ENCODE peak calls at places on chromosomes 11 and 22, in nine cellular contexts. O is IMR-90, N is colonic mucosa, D is Panc1, A is adrenal gland, U is transverse colon, S is cardiac muscle cell, Q is fibroblast of lung, B is neuronal stem cell. R is an unnamed sample. For H3K4me1 and H3K36me3, the result is how much of the 10 kb centered on the place peaks cover.

GRCh38 chr11:129546266-129546665 is 170.6 kb downstream of the BARX2 start:
- DNase-seq in O (no peak), N (no peak), D (no peak), A (no peak), U (no peak), S (no peak), Q (no peak), B (no peak), R (no peak)

GRCh38 chr11:9906043-9906791 is 242.3 kb downstream of the SWAP70 start:
- DNase-seq in O (peak), N (no peak), D (peak), A (no peak), U (no peak), S (no peak), Q (peak), B (no peak), R (no peak)

GRCh38 chr22:26320469-26320868 is 108.6 kb upstream of the ASPHD2 start:
- DNase-seq in O (no peak), N (no peak), D (no peak), A (no peak), U (no peak), S (no peak), Q (no peak), B (no peak), R (no peak)

GRCh38 chr11:112219476-112220232 is 6.6 kb upstream of the PTS start:
- DNase-seq in O (peak), N (peak), D (peak), A (peak), U (peak), S (peak), Q (peak), B (peak), R (peak)

GRCh38 chr22:49111085-49111484 is 716.6 kb downstream of the BRD1 start:
- DNase-seq in O (no peak), N (no peak), D (no peak), A (no peak), U (no peak), S (no peak), Q (no peak), B (no peak), R (no peak)

GRCh38 chr11:94776351-94777321 is 8.5 kb downstream of the AMOTL1 start:
- DNase-seq in O (peak), N (no peak), D (no peak), A (peak), U (no peak), S (no peak), Q (peak), B (no peak), R (no peak)

GRCh38 chr11:92180664-92181251 is 43.9 kb upstream of the FAT3 start:
- DNase-seq in O (peak), N (no peak), D (no peak), A (no peak), U (no peak), S (no peak), Q (peak), B (no peak), R (no peak)

GRCh38 chr11:99554232-99554903 is 533.6 kb downstream of the CNTN5 start:
- DNase-seq in O (no peak), N (no peak), D (no peak), A (no peak), U (no peak), S (no peak), Q (no peak), B (no peak), R (no peak)

GRCh38 chr22:49638788-49639187 is 188.9 kb downstream of the BRD1 start:
- DNase-seq in O (no peak), N (no peak), D (no peak), A (peak), U (no peak), S (no peak), Q (peak), B (no peak), R (no peak)

GRCh38 chr11:112382561-112382960 is 121.9 kb upstream of the PLET1 start:
- DNase-seq in O (no peak), N (no peak), D (no peak), A (no peak), U (no peak), S (no peak), Q (no peak), B (no peak), R (no peak)

GRCh38 chr22:44419429-44419828 is 78.6 kb downstream of the RTL6 start:
- DNase-seq in O (peak), N (no peak), D (no peak), A (no peak), U (no peak), S (no peak), Q (peak), B (no peak), R (no peak)

GRCh38 chr11:113684558-113684957 is 21.6 kb downstream of the TMPRSS5 start:
- DNase-seq in O (no peak), N (no peak), D (no peak), A (no peak), U (no peak), S (no peak), Q (no peak), B (no peak), R (no peak)

GRCh38 chr11:113681711-113682410 is 24.2 kb downstream of the TMPRSS5 start:
- DNase-seq in O (no peak), N (no peak), D (no peak), A (no peak), U (no peak), S (no peak), Q (peak), B (no peak), R (peak)

GRCh38 chr11:113677648-113678047 is 28.5 kb downstream of the TMPRSS5 start:
- DNase-seq in O (no peak), N (no peak), D (no peak), A (no peak), U (no peak), S (no peak), Q (no peak), B (no peak), R (no peak)

GRCh38 chr11:113683481-113684046 is 22.5 kb downstream of the TMPRSS5 start:
- DNase-seq in O (no peak), N (no peak), D (no peak), A (no peak), U (no peak), S (no peak), Q (no peak), B (no peak), R (peak)

DNA sequence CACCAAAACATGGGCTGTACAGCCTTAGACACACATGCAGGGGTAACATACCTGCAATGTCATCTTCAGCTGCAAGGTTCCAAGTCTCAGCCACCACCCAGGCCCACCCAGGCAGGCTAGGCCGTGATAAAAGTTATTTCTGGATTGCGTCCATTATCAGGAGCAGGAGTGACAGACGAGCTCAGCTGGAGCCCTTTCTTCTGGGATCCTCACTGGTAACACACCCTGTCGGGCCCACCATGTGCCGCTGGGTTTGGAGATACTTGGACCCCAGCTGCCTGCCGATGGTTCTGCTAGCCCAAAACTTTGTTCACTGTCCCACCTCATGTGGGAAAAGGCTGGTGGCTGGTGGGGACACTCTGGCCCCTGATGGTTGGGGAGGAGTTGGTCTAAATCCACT is 24.8 kb downstream of the TMPRSS5 start:
- DNase-seq in O (no peak), N (no peak), D (no peak), A (no peak), U (no peak), S (no peak), Q (no peak), B (no peak), R (peak)
- H3K4me1 ChIP-seq in O (under half), N (under half), D (under half), A (under half), U (under half), S (under half), Q (under half), B (under half), R (under half)

GRCh38 chr11:45942381-45942780 is 19.9 kb downstream of the LARGE2 start:
- DNase-seq in O (no peak), N (no peak), D (no peak), A (no peak), U (no peak), S (no peak), Q (no peak), B (no peak), R (no peak)

GRCh38 chr11:45941285-45941684 is 18.8 kb downstream of the LARGE2 start:
- DNase-seq in O (no peak), N (no peak), D (no peak), A (no peak), U (no peak), S (no peak), Q (no peak), B (no peak), R (no peak)

GRCh38 chr11:45937916-45938315 is 15.5 kb downstream of the LARGE2 start:
- DNase-seq in O (no peak), N (no peak), D (no peak), A (no peak), U (no peak), S (no peak), Q (no peak), B (no peak), R (no peak)

GRCh38 chr11:45936655-45937054 is 14.2 kb downstream of the LARGE2 start:
- DNase-seq in O (no peak), N (no peak), D (no peak), A (no peak), U (no peak), S (no peak), Q (no peak), B (no peak), R (no peak)

GRCh38 chr11:45939836-45940235 is 17.4 kb downstream of the LARGE2 start:
- DNase-seq in O (peak), N (no peak), D (no peak), A (no peak), U (no peak), S (no peak), Q (no peak), B (no peak), R (no peak)
- H3K36me3 ChIP-seq in O (under half), N (under half), D (under half), A (under half), U (under half), S (under half), Q (under half), B (under half), R (under half)

DNA sequence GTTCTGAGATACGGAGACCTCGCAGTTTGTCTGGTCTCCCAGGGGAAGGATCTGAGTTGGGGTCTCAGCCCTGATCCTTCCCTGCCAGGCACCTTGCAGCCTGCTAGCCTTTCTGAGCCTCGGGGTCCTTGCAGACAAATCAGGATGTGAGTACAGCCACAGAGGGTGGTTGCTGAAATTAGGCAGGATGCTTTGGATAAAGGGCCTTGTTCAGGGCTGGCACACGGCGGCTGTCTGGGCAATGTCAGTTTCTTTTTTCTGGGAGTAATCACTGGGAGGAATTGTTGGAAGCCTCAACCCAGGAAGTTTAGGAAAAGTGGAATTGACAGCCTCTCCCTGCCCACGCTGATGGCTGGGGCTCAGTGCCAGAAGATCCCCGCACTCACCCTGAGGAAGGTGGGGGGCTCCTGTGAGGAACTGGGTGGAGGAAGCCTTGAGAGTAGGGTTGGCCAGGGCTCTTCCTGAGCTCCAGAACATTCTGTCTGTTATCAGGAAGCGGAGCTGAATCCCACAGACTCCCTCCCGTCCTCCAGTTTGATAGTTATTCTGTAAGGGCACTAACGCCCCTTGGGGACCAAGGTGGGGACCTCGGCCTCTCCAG is 37.4 kb downstream of the CD82 start:
- DNase-seq in O (no peak), N (no peak), D (no peak), A (no peak), U (no peak), S (no peak), Q (no peak), B (no peak), R (no peak)
- H3K27ac ChIP-seq in O (no peak), N (no peak), D (no peak), A (no peak), U (no peak), S (no peak), Q (no peak), B (no peak), R (peak)

GRCh38 chr11:82996966-82997606 is 74.6 kb downstream of the RAB30 start:
- DNase-seq in O (no peak), N (peak), D (no peak), A (peak), U (peak), S (no peak), Q (peak), B (no peak), R (no peak)
- H3K4me1 ChIP-seq in O (under half), N (under half), D (under half), A (half or more), U (under half), S (under half), Q (under half), B (under half), R (half or more)

DNA sequence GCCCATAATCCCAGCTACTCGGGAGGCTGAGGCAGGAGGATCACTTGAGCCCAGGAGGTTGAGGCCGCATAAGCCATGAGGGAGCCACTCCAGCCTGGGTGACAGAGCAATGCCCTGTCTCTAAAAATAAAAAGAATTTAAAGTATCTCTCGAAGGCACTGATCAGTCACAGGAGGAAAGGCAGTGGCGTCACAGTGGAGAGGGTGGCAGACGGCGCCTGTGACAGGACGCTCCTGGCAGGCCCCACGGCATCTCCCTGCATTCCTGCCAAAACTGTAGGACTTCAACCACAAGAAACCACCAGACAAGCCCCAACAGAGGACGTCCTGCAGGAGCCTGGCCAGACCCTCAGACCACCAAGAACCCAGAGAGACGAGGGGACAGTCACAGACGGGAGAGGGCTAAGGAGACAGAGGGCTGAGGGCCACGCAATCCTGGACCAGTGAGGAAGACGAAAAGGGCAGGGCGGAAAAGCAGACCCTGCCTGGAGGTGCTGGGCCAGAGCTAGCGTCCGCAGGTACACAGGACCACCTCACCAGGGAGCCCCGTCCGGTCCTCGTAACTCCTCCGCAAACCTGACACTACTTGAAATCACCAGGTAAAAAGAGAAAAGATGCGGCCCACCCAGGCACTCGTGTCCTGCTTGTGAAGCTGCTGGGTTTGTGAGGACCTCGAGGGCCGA is 5.9 kb downstream of the RNH1 start:
- DNase-seq in O (no peak), N (no peak), D (no peak), A (no peak), U (no peak), S (no peak), Q (no peak), B (no peak), R (no peak)
- H3K36me3 ChIP-seq in O (half or more), N (under half), D (under half), A (under half), U (under half), S (under half), Q (half or more), B (half or more), R (under half)

GRCh38 chr11:69252494-69252845 is 41.5 kb upstream of the MYEOV start:
- DNase-seq in O (no peak), N (no peak), D (no peak), A (no peak), U (no peak), S (no peak), Q (no peak), B (no peak), R (no peak)
- H3K27ac ChIP-seq in O (no peak), N (no peak), D (no peak), A (no peak), U (no peak), S (no peak), Q (no peak), B (no peak), R (no peak)

DNA sequence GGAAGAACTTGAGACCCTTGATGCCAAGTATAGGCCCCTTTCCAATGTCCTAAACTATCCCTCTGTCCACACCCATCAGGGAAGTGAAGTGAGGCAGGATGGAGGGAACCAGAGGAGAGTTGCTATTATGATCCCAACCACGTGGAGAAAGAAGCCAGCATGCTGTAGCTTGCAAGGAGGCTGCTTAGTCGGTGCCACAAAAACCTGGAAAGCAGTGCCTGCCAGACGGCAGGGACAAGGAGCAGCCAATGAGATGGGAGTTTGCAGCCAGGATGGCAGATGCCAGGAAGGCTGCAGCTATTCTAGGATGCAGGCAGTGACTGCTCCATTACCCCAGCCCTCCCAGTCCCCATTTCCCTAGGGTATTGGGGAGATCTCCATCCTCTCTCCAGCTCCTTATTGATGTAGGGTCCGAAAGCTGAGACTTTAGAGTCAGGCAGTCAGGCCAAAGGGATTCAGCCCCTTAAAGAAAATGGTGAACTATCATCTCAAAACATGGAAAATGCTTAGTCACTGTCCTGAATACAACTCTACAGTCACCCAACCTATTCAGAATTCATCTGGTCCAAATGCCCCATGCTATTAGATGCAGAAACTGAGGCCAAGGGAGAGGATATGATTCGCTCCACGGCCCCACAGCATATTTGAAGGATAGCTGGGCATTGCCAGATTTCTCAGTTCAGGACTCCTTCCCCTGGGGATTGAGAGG is 18.4 kb upstream of the LRRC55 start:
- DNase-seq in O (no peak), N (no peak), D (no peak), A (no peak), U (no peak), S (no peak), Q (no peak), B (no peak), R (no peak)
- H3K4me1 ChIP-seq in O (under half), N (under half), D (under half), A (under half), U (under half), S (under half), Q (under half), B (under half), R (under half)

GRCh38 chr11:118519549-118519948 is 7.7 kb upstream of the TTC36 start:
- DNase-seq in O (no peak), N (no peak), D (no peak), A (no peak), U (no peak), S (no peak), Q (no peak), B (no peak), R (no peak)

GRCh38 chr11:118511576-118511975 is 15.7 kb upstream of the TTC36 start:
- DNase-seq in O (no peak), N (no peak), D (no peak), A (no peak), U (no peak), S (no peak), Q (no peak), B (no peak), R (no peak)

DNA sequence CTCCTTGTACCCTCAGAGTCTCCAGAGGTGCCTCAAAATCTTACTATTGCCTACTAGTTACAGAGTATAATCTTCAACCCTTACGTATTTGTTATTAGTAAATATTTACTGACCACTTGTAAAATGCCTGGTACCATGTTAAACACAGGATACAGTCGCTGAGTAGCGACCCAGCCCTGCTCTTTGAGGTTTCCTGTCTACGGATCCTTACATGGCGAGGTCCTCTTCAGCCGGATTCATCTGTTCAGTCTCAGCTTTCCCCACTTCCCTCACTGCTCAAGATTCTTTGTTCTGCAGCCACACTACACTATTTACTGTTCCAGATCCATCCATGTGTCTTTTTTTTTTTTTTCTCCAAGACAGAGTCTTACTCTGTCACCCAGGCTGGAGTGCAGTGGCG is 13.2 kb upstream of the TTC36 start:
- DNase-seq in O (no peak), N (no peak), D (no peak), A (no peak), U (no peak), S (no peak), Q (no peak), B (no peak), R (no peak)
- H3K36me3 ChIP-seq in O (half or more), N (under half), D (half or more), A (under half), U (under half), S (half or more), Q (under half), B (under half), R (half or more)

R was measured in spleen.